ENCODE peak calls at places on chromosomes 1 and 21, in eight cellular contexts. A, L, C, P, Q, X, W and I are unnamed samples.

GRCh38 chr1:165114022-165114888 is 242.3 kb downstream of the LMX1A start:
- DNase-seq in W (peak), Q (no peak), A (no peak), L (no peak), P (peak), C (peak), X (peak), I (no peak)

GRCh38 chr1:101128211-101128727 is 102.7 kb upstream of the DPH5 start:
- DNase-seq in Q (no peak), X (peak), L (no peak), P (no peak), A (no peak), C (no peak), W (no peak), I (no peak)

GRCh38 chr1:246072456-246072855 is 434.6 kb downstream of the SMYD3 start:
- DNase-seq in P (no peak), Q (no peak), A (no peak), X (no peak), W (no peak), C (no peak), L (no peak), I (no peak)

GRCh38 chr1:42334240-42335049 is 590 bp downstream of the FOXJ3 start:
- DNase-seq in Q (no peak), P (peak), A (peak), L (no peak), W (no peak), C (no peak), X (peak), I (no peak)

GRCh38 chr1:5911157-5911556 is 81.1 kb downstream of the NPHP4 start:
- DNase-seq in L (no peak), X (no peak), C (no peak), W (no peak), A (no peak), Q (no peak), P (no peak), I (no peak)

GRCh38 chr1:76625887-76626286 is 241.4 kb upstream of the ST6GALNAC5 start:
- DNase-seq in P (no peak), X (no peak), W (no peak), L (no peak), C (no peak), Q (no peak), A (no peak), I (no peak)

GRCh38 chr1:221620437-221621384 is 121.2 kb downstream of the DUSP10 start:
- DNase-seq in W (no peak), A (no peak), X (no peak), L (no peak), P (peak), Q (no peak), C (peak), I (no peak)

GRCh38 chr1:64526312-64526711 is 56.4 kb downstream of the CACHD1 start:
- DNase-seq in C (no peak), P (no peak), L (no peak), A (no peak), X (no peak), W (no peak), Q (no peak), I (no peak)

GRCh38 chr1:183234660-183235476 is 48.8 kb downstream of the LAMC2 start:
- DNase-seq in Q (no peak), W (peak), A (no peak), L (no peak), P (peak), X (peak), C (peak), I (no peak)

GRCh38 chr1:7185721-7186120 is 400.5 kb downstream of the CAMTA1 start:
- DNase-seq in W (no peak), L (no peak), X (no peak), A (no peak), Q (no peak), P (no peak), C (no peak), I (no peak)

GRCh38 chr1:27438621-27439061 is 46.2 kb downstream of the GPR3 start:
- DNase-seq in C (no peak), A (no peak), L (no peak), W (no peak), P (no peak), X (peak), Q (no peak), I (no peak)

GRCh38 chr21:35843911-35844667 is 216.2 kb downstream of the SETD4 start:
- DNase-seq in L (no peak), C (no peak), A (no peak), Q (no peak), W (no peak), P (no peak), X (no peak), I (no peak)

GRCh38 chr1:209926045-209926444 is 12.0 kb upstream of the SYT14 start:
- DNase-seq in P (peak), W (no peak), C (peak), L (no peak), Q (no peak), X (no peak), A (no peak), I (no peak)

GRCh38 chr1:18960409-18960808 is 3.9 kb upstream of the IFFO2 start:
- DNase-seq in L (no peak), P (no peak), C (no peak), A (no peak), W (no peak), X (no peak), Q (no peak), I (no peak)

GRCh38 chr1:172287207-172287606 is 133.3 kb upstream of the C1orf105 start:
- DNase-seq in W (peak), P (peak), L (no peak), A (no peak), Q (no peak), X (no peak), C (no peak), I (no peak)

GRCh38 chr1:203045336-203045735 is 19.0 kb downstream of the PPFIA4 start:
- DNase-seq in P (no peak), Q (no peak), C (no peak), X (no peak), L (no peak), A (no peak), W (no peak), I (no peak)

GRCh38 chr1:54220004-54220811 is 20.2 kb downstream of the MRPL37 start:
- DNase-seq in C (no peak), W (peak), P (no peak), X (peak), L (no peak), Q (no peak), A (no peak), I (no peak)

GRCh38 chr1:87089070-87089736 is 174.8 kb downstream of the HS2ST1 start:
- DNase-seq in P (no peak), Q (no peak), W (no peak), C (no peak), A (no peak), X (no peak), L (no peak), I (no peak)

GRCh38 chr1:154784924-154785531 is 85.1 kb downstream of the KCNN3 start:
- DNase-seq in L (peak), P (no peak), W (no peak), Q (peak), X (no peak), C (no peak), A (peak), I (no peak)

GRCh38 chr1:26784023-26784871 is 3.5 kb upstream of the PIGV start:
- DNase-seq in A (no peak), Q (no peak), P (peak), X (peak), L (no peak), W (peak), C (peak), I (no peak)

GRCh38 chr1:104463126-104463697 is 713.5 kb downstream of the AMY1C start:
- DNase-seq in W (no peak), X (no peak), C (no peak), P (no peak), A (no peak), L (no peak), Q (no peak), I (no peak)

GRCh38 chr1:111204211-111204883 is 3.9 kb upstream of the DENND2D start:
- DNase-seq in A (peak), X (no peak), L (peak), P (no peak), C (peak), Q (peak), W (no peak), I (peak)

GRCh38 chr1:237205400-237206064 is 163.5 kb downstream of the RYR2 start:
- DNase-seq in P (peak), L (no peak), W (no peak), A (no peak), Q (no peak), C (no peak), X (peak), I (no peak)

GRCh38 chr1:44636067-44636466 is 38.2 kb downstream of the TMEM53 start:
- DNase-seq in W (no peak), C (no peak), L (no peak), X (no peak), Q (no peak), A (no peak), P (no peak), I (no peak)

GRCh38 chr1:53754484-53755312 is 15.7 kb upstream of the GLIS1 start:
- DNase-seq in X (peak), P (peak), A (no peak), W (no peak), C (peak), L (no peak), Q (no peak), I (no peak)

GRCh38 chr21:25583370-25584133 is 23.7 kb downstream of the MRPL39 start:
- DNase-seq in P (no peak), W (no peak), X (no peak), Q (no peak), A (no peak), L (no peak), C (no peak), I (no peak)

GRCh38 chr1:47927165-47927564 is 70.0 kb downstream of the TRABD2B start:
- DNase-seq in W (no peak), Q (no peak), C (no peak), L (no peak), P (peak), X (no peak), A (no peak), I (no peak)

GRCh38 chr1:217889401-217889800 is 258.3 kb downstream of the SPATA17 start:
- DNase-seq in C (no peak), A (no peak), Q (no peak), L (no peak), P (no peak), W (no peak), X (peak), I (no peak)

GRCh38 chr21:31731112-31731801 is 661 bp downstream of the SCAF4 start:
- DNase-seq in X (peak), A (peak), P (no peak), W (no peak), Q (peak), C (peak), L (peak), I (peak)

GRCh38 chr1:227447531-227447990 is 115.8 kb upstream of the ZNF678 start:
- DNase-seq in P (no peak), X (no peak), C (no peak), Q (no peak), L (no peak), W (no peak), A (no peak), I (no peak)

GRCh38 chr1:26831546-26832248 is 5.2 kb downstream of the ZDHHC18 start:
- DNase-seq in P (no peak), C (no peak), L (no peak), Q (no peak), A (no peak), W (no peak), X (no peak), I (no peak)

GRCh38 chr1:108953452-108953851 is 9.8 kb downstream of the CLCC1 start:
- DNase-seq in C (no peak), L (no peak), X (no peak), P (no peak), A (no peak), Q (no peak), W (no peak), I (no peak)

GRCh38 chr1:51312718-51313117 is 17.6 kb downstream of the TTC39A start:
- DNase-seq in C (no peak), A (no peak), Q (no peak), L (no peak), W (no peak), P (no peak), X (no peak), I (no peak)

GRCh38 chr1:51433269-51433971 is 85.6 kb downstream of the EPS15 start:
- DNase-seq in X (peak), C (no peak), A (no peak), Q (no peak), L (no peak), P (peak), W (no peak), I (no peak)

GRCh38 chr1:50292276-50292675 is 131.0 kb downstream of the DMRTA2 start:
- DNase-seq in W (no peak), P (no peak), C (no peak), L (no peak), X (no peak), Q (no peak), A (no peak), I (no peak)